ENCODE peak calls at places on chromosome 3, in six cellular contexts. One of them, this sample, is unnamed.

GRCh38 chr3:31448035-31448881 is 84.5 kb upstream of the STT3B start:
- DNase-seq in AG04450: no peak
- DNase-seq in prostate gland: no peak
- DNase-seq in coronary artery: no peak
- DNase-seq in naive thymus-derived CD4-positive, alpha-beta T cell: no peak
- DNase-seq in KG1: no peak
- DNase-seq in this sample: no peak

GRCh38 chr3:192223815-192224214 is 503.5 kb downstream of the FGF12 start:
- DNase-seq in AG04450: no peak
- DNase-seq in prostate gland: no peak
- DNase-seq in coronary artery: no peak
- DNase-seq in naive thymus-derived CD4-positive, alpha-beta T cell: no peak
- DNase-seq in KG1: no peak
- DNase-seq in this sample: no peak

GRCh38 chr3:29335438-29335837 is 54.6 kb downstream of the RBMS3 start:
- DNase-seq in AG04450: peak
- DNase-seq in prostate gland: peak
- DNase-seq in coronary artery: peak
- DNase-seq in naive thymus-derived CD4-positive, alpha-beta T cell: no peak
- DNase-seq in KG1: peak
- DNase-seq in this sample: no peak

GRCh38 chr3:156727519-156728205 is 53.3 kb downstream of the TIPARP start:
- DNase-seq in AG04450: no peak
- DNase-seq in prostate gland: no peak
- DNase-seq in coronary artery: no peak
- DNase-seq in naive thymus-derived CD4-positive, alpha-beta T cell: no peak
- DNase-seq in KG1: no peak
- DNase-seq in this sample: no peak

GRCh38 chr3:38574411-38575278 is 74.8 kb downstream of the SCN5A start:
- DNase-seq in AG04450: no peak
- DNase-seq in prostate gland: no peak
- DNase-seq in coronary artery: peak
- DNase-seq in naive thymus-derived CD4-positive, alpha-beta T cell: no peak
- DNase-seq in KG1: no peak
- DNase-seq in this sample: no peak

GRCh38 chr3:64138046-64138445 is 87.2 kb downstream of the PRICKLE2 start:
- DNase-seq in AG04450: no peak
- DNase-seq in prostate gland: no peak
- DNase-seq in coronary artery: no peak
- DNase-seq in naive thymus-derived CD4-positive, alpha-beta T cell: no peak
- DNase-seq in KG1: no peak
- DNase-seq in this sample: no peak

GRCh38 chr3:170640737-170641171 is 54.9 kb upstream of the SLC7A14 start:
- DNase-seq in AG04450: no peak
- DNase-seq in prostate gland: no peak
- DNase-seq in coronary artery: no peak
- DNase-seq in naive thymus-derived CD4-positive, alpha-beta T cell: no peak
- DNase-seq in KG1: no peak
- DNase-seq in this sample: no peak

GRCh38 chr3:196754215-196754937 is 14.7 kb downstream of the PAK2 start:
- DNase-seq in AG04450: no peak
- DNase-seq in prostate gland: no peak
- DNase-seq in coronary artery: no peak
- DNase-seq in naive thymus-derived CD4-positive, alpha-beta T cell: no peak
- DNase-seq in KG1: no peak
- DNase-seq in this sample: no peak

GRCh38 chr3:181704421-181705066 is 7.2 kb upstream of the SOX2 start:
- DNase-seq in AG04450: no peak
- DNase-seq in prostate gland: no peak
- DNase-seq in coronary artery: no peak
- DNase-seq in naive thymus-derived CD4-positive, alpha-beta T cell: no peak
- DNase-seq in KG1: no peak
- DNase-seq in this sample: no peak

GRCh38 chr3:194857459-194858113 is 171.9 kb downstream of the FAM43A start:
- DNase-seq in AG04450: peak
- DNase-seq in prostate gland: no peak
- DNase-seq in coronary artery: no peak
- DNase-seq in naive thymus-derived CD4-positive, alpha-beta T cell: no peak
- DNase-seq in KG1: no peak
- DNase-seq in this sample: no peak

GRCh38 chr3:193711523-193711963 is 118.5 kb downstream of the OPA1 start:
- DNase-seq in AG04450: no peak
- DNase-seq in prostate gland: no peak
- DNase-seq in coronary artery: no peak
- DNase-seq in naive thymus-derived CD4-positive, alpha-beta T cell: no peak
- DNase-seq in KG1: no peak
- DNase-seq in this sample: no peak

GRCh38 chr3:52895416-52895815 is 1.9 kb downstream of the STIMATE start:
- DNase-seq in AG04450: no peak
- DNase-seq in prostate gland: no peak
- DNase-seq in coronary artery: no peak
- DNase-seq in naive thymus-derived CD4-positive, alpha-beta T cell: no peak
- DNase-seq in KG1: no peak
- DNase-seq in this sample: no peak

GRCh38 chr3:169634618-169635236 is 28.8 kb downstream of the MECOM start:
- DNase-seq in AG04450: no peak
- DNase-seq in prostate gland: peak
- DNase-seq in coronary artery: no peak
- DNase-seq in naive thymus-derived CD4-positive, alpha-beta T cell: no peak
- DNase-seq in KG1: no peak
- DNase-seq in this sample: no peak

GRCh38 chr3:43477600-43477999 is 144.2 kb downstream of the ANO10 start:
- DNase-seq in AG04450: no peak
- DNase-seq in prostate gland: no peak
- DNase-seq in coronary artery: no peak
- DNase-seq in naive thymus-derived CD4-positive, alpha-beta T cell: peak
- DNase-seq in KG1: no peak
- DNase-seq in this sample: no peak

GRCh38 chr3:66010348-66011097 is 28.2 kb downstream of the MAGI1 start:
- DNase-seq in AG04450: no peak
- DNase-seq in prostate gland: no peak
- DNase-seq in coronary artery: no peak
- DNase-seq in naive thymus-derived CD4-positive, alpha-beta T cell: no peak
- DNase-seq in KG1: no peak
- DNase-seq in this sample: no peak

GRCh38 chr3:127013758-127014535 is 31.0 kb downstream of the PLXNA1 start:
- DNase-seq in AG04450: no peak
- DNase-seq in prostate gland: no peak
- DNase-seq in coronary artery: no peak
- DNase-seq in naive thymus-derived CD4-positive, alpha-beta T cell: no peak
- DNase-seq in KG1: no peak
- DNase-seq in this sample: peak

GRCh38 chr3:120024103-120024502 is 70.1 kb downstream of the GSK3B start:
- DNase-seq in AG04450: no peak
- DNase-seq in prostate gland: no peak
- DNase-seq in coronary artery: no peak
- DNase-seq in naive thymus-derived CD4-positive, alpha-beta T cell: no peak
- DNase-seq in KG1: no peak
- DNase-seq in this sample: no peak

GRCh38 chr3:127257351-127257750 is 30.5 kb downstream of the PRR20G start:
- DNase-seq in AG04450: no peak
- DNase-seq in prostate gland: no peak
- DNase-seq in coronary artery: no peak
- DNase-seq in naive thymus-derived CD4-positive, alpha-beta T cell: no peak
- DNase-seq in KG1: no peak
- DNase-seq in this sample: no peak

GRCh38 chr3:126107960-126108688 is 24.2 kb upstream of the SLC41A3 start:
- DNase-seq in AG04450: no peak
- DNase-seq in prostate gland: no peak
- DNase-seq in coronary artery: peak
- DNase-seq in naive thymus-derived CD4-positive, alpha-beta T cell: no peak
- DNase-seq in KG1: no peak
- DNase-seq in this sample: no peak

GRCh38 chr3:107943860-107944543 is 146.8 kb downstream of the CD47 start:
- DNase-seq in AG04450: no peak
- DNase-seq in prostate gland: no peak
- DNase-seq in coronary artery: no peak
- DNase-seq in naive thymus-derived CD4-positive, alpha-beta T cell: no peak
- DNase-seq in KG1: no peak
- DNase-seq in this sample: peak

GRCh38 chr3:44712455-44713075 is at the start of gene ZNF502:
- DNase-seq in AG04450: peak
- DNase-seq in prostate gland: peak
- DNase-seq in coronary artery: peak
- DNase-seq in naive thymus-derived CD4-positive, alpha-beta T cell: peak
- DNase-seq in KG1: peak
- DNase-seq in this sample: peak

GRCh38 chr3:57680046-57680445 is 12.8 kb downstream of the DENND6A start:
- DNase-seq in AG04450: no peak
- DNase-seq in prostate gland: no peak
- DNase-seq in coronary artery: no peak
- DNase-seq in naive thymus-derived CD4-positive, alpha-beta T cell: no peak
- DNase-seq in KG1: no peak
- DNase-seq in this sample: no peak

GRCh38 chr3:12966847-12967750 is 106.1 kb downstream of the IQSEC1 start:
- DNase-seq in AG04450: no peak
- DNase-seq in prostate gland: no peak
- DNase-seq in coronary artery: no peak
- DNase-seq in naive thymus-derived CD4-positive, alpha-beta T cell: no peak
- DNase-seq in KG1: no peak
- DNase-seq in this sample: no peak

GRCh38 chr3:168847293-168847883 is 751.7 kb upstream of the GOLIM4 start:
- DNase-seq in AG04450: peak
- DNase-seq in prostate gland: no peak
- DNase-seq in coronary artery: no peak
- DNase-seq in naive thymus-derived CD4-positive, alpha-beta T cell: no peak
- DNase-seq in KG1: no peak
- DNase-seq in this sample: no peak